ENCODE peak calls at places on chromosome 12, in seven cellular contexts. D is HepG2, V is OCI-LY7, J is HCT116, K is hepatocyte, N is MM.1S, P is PC-9. E is an unnamed sample.

GRCh38 chr12:62693291-62694040 is 226.8 kb downstream of the MON2 start:
- DNase-seq in N (no peak), D (no peak), V (no peak), J (no peak), K (no peak), P (no peak), E (peak; percentile 74)

GRCh38 chr12:54977155-54977554 is 7.4 kb downstream of the TESPA1 start:
- DNase-seq in V (no peak), P (no peak), K (no peak), D (no peak), J (no peak), N (no peak), E (peak; percentile 82)

GRCh38 chr12:109532721-109533486 is 40.4 kb downstream of the MMAB start:
- DNase-seq in D (no peak), K (no peak), V (no peak), J (no peak), N (no peak), P (no peak), E (no peak)

GRCh38 chr12:1660304-1661187 is 30.3 kb upstream of the ADIPOR2 start:
- DNase-seq in D (peak; percentile 55), P (peak; percentile 72), V (no peak), J (no peak), K (peak; percentile 79), N (peak; percentile 30), E (no peak)

GRCh38 chr12:32644455-32644854 is 34.6 kb upstream of the DNM1L start:
- DNase-seq in J (no peak), D (no peak), P (no peak), K (no peak), N (no peak), V (no peak), E (peak; percentile 50)

GRCh38 chr12:57215668-57216013 is 953 bp upstream of the NXPH4 start:
- DNase-seq in V (no peak), P (no peak), K (no peak), D (no peak), J (no peak), N (no peak), E (no peak)

GRCh38 chr12:90801776-90802175 is 153.2 kb downstream of the CCER1 start:
- DNase-seq in D (no peak), P (no peak), V (no peak), K (no peak), N (no peak), J (no peak), E (peak; percentile 68)

GRCh38 chr12:98893126-98893525 is 248.0 kb downstream of the APAF1 start:
- DNase-seq in P (no peak), K (no peak), D (no peak), V (no peak), N (no peak), J (no peak), E (no peak)

GRCh38 chr12:57890191-57891120 is 43.9 kb upstream of the CTDSP2 start:
- DNase-seq in D (no peak), P (no peak), J (no peak), N (no peak), V (no peak), K (no peak), E (peak; percentile 63)

GRCh38 chr12:3160081-3160480 is 82.9 kb downstream of the TSPAN9 start:
- DNase-seq in P (no peak), V (no peak), N (no peak), D (no peak), K (no peak), J (no peak), E (peak; percentile 30)

GRCh38 chr12:113056631-113057488 is at the start of gene DTX1:
- DNase-seq in V (peak; percentile 66), P (no peak), D (no peak), J (no peak), N (no peak), K (no peak), E (no peak)

GRCh38 chr12:91250273-91250672 is 67.7 kb upstream of the DCN start:
- DNase-seq in V (no peak), D (no peak), P (no peak), J (no peak), K (no peak), N (no peak), E (no peak)

GRCh38 chr12:22518067-22518719 is 26.1 kb downstream of the C2CD5 start:
- DNase-seq in N (no peak), P (no peak), J (no peak), K (no peak), V (no peak), D (no peak), E (peak; percentile 53)

GRCh38 chr12:95790025-95790911 is at the start of gene NTN4:
- DNase-seq in D (no peak), N (peak; percentile 44), J (no peak), P (peak; percentile 44), V (no peak), K (peak; percentile 65), E (no peak)

GRCh38 chr12:22083167-22083566 is 37.1 kb downstream of the CMAS start:
- DNase-seq in P (peak; percentile 17), K (no peak), N (peak; percentile 48), J (peak; percentile 12), D (peak; percentile 16), V (peak; percentile 31), E (peak; percentile 19)

DNA sequence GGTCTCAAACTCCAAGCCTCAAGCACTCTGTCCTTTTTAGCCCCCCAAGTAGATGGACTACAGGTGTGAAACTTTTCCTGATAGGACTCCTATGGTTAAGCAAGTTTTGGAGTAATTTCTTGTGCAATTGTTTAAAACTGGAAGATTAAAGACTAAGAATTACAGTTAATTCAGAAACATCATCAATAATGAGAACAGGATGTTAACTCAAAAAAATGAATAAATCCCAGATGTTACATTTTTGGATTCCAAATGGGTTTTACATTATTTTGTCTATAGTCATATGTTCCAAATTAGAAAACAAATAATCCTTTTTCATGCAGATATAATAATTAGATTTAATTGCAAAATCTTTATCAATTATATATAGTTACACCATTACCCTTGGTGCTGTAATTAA is 24.4 kb upstream of the KITLG start:
- DNase-seq in V (no peak), N (no peak), J (no peak), K (no peak), D (no peak), P (no peak), E (no peak)
- H3K9me3 ChIP-seq in V (no peaks in the 10 kb centered on the region), N (no peaks in the 10 kb centered on the region), J (no peaks in the 10 kb centered on the region), K (no peaks in the 10 kb centered on the region), D (no peaks in the 10 kb centered on the region), P (no peaks in the 10 kb centered on the region), E (no peaks in the 10 kb centered on the region)

GRCh38 chr12:119840617-119841016 is 36.5 kb downstream of the CIT start:
- DNase-seq in K (no peak), P (no peak), N (no peak), V (no peak), J (no peak), D (no peak), E (no peak)

GRCh38 chr12:119838781-119839180 is 38.3 kb downstream of the CIT start:
- DNase-seq in V (no peak), D (no peak), N (no peak), K (no peak), J (no peak), P (no peak), E (no peak)

GRCh38 chr12:119839201-119839600 is 37.9 kb downstream of the CIT start:
- DNase-seq in K (no peak), N (no peak), J (no peak), P (no peak), V (no peak), D (no peak), E (no peak)

GRCh38 chr12:119829439-119829838 is 47.7 kb downstream of the CIT start:
- DNase-seq in K (no peak), N (no peak), P (no peak), D (no peak), J (no peak), V (no peak), E (no peak)

GRCh38 chr12:119835068-119835467 is 42.1 kb downstream of the CIT start:
- DNase-seq in J (no peak), N (no peak), P (no peak), V (no peak), K (peak; percentile 21), D (no peak), E (no peak)
- TF ChIP-seq CTCF in J (no peak), N (no peak), P (no peak), V (no peak), K (no peak), D (no peak), E (no peak)

GRCh38 chr12:105420046-105420445 is 89.6 kb downstream of the C12orf75 start:
- DNase-seq in V (no peak), D (no peak), K (no peak), J (no peak), N (no peak), P (no peak), E (no peak)

GRCh38 chr12:105419606-105420005 is 89.1 kb downstream of the C12orf75 start:
- DNase-seq in D (no peak), V (no peak), K (no peak), P (no peak), N (no peak), J (no peak), E (no peak)

GRCh38 chr12:105418232-105418631 is 87.7 kb downstream of the C12orf75 start:
- DNase-seq in D (no peak), N (no peak), J (no peak), V (no peak), K (peak; percentile 17), P (peak; percentile 65), E (peak; percentile 95)

GRCh38 chr12:105418821-105419291 is 88.4 kb downstream of the C12orf75 start:
- DNase-seq in V (no peak), J (no peak), D (no peak), P (no peak), K (no peak), N (no peak), E (peak; percentile 65)

DNA sequence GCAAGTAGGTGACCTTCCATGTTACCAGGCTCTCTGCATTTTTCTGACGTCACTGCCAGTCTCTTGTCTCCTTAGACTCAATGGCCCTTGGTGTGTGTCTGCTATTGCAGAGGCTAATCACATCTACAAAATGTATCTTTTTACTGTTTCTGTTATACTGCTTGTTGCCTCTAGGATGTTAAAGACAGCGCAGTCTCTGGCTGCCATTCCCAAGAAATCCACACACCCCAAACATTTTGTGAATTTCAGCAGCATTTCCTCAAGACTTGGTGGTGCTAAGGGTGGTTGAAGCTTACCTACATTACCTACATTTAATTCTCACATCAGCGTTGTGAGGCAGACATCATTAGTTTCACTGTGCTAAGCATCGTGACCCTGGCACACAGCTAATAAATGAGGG is 87.2 kb downstream of the C12orf75 start:
- DNase-seq in V (no peak), N (no peak), K (no peak), D (no peak), P (no peak), J (no peak), E (no peak)
- H3K4me2 ChIP-seq in V (no peak overlapping the region), N (no peak overlapping the region), K (no peak overlapping the region), D (no peak overlapping the region), P (peak overlapping the region; percentile 14), J (peak overlapping the region; percentile 25), E (peak overlapping the region; percentile 46)

DNA sequence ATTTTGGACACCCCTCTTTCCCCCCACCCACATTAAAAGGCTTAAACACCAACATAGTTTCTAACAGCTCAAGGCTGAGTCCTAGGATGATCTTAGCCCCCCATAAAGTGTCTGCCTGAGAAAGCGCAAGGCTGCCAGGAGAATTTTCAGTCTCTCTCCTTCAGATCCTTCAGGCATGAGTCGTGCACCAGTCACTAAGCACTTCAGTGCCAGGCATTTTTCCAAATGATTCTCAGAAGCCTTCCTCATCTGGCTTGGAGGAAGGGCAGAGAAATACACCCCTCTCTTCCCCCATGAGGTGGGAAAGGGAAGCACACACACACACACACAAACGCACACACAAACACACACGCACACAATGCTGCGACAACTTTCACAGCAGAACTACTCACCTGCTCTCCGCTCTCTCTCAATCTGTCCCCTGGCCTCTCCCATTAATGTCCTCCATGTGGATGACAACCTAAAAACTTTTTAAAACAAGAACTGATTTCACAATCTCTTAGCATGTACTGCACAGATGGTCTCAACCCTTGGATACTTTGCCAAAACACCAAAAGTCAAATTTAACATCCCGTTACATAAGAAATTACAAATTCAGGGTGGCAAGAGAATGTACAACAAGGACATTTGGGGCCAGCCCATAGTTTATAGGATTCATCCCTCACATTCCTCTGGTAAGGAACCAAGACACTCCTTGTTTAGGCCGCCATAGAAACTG is 49.8 kb downstream of the CKAP4 start:
- DNase-seq in J (peak; percentile 22), N (no peak), K (no peak), P (no peak), V (no peak), D (no peak), E (no peak)
- H3K9me3 ChIP-seq in J (no peaks in the 10 kb centered on the region), N (no peaks in the 10 kb centered on the region), K (no peaks in the 10 kb centered on the region), P (no peaks in the 10 kb centered on the region), V (no peaks in the 10 kb centered on the region), D (no peaks in the 10 kb centered on the region), E (no peaks in the 10 kb centered on the region)

E was measured in astrocyte.